ENCODE peak calls at places on chromosomes 6 and 20, in seven cellular contexts. One of them, this sample, is unnamed.

GRCh38 chr20:60501048-60501447 is 542.8 kb downstream of the CDH26 start:
- DNase-seq in cardiac fibroblast: no peak
- DNase-seq in stimulated activated CD4-positive, alpha-beta T cell treated with anti-CD3 and anti-CD28 coated beads, Interleukin-15, amount 100 ng/mL, for 1 hour: no peak
- DNase-seq in type B pancreatic cell: no peak
- DNase-seq in H54: no peak
- DNase-seq in body of pancreas: no peak
- DNase-seq in fibroblast of lung: no peak
- DNase-seq in this sample: no peak

GRCh38 chr6:2810092-2810671 is 31.5 kb downstream of the SERPINB1 start:
- DNase-seq in cardiac fibroblast: no peak
- DNase-seq in stimulated activated CD4-positive, alpha-beta T cell treated with anti-CD3 and anti-CD28 coated beads, Interleukin-15, amount 100 ng/mL, for 1 hour: no peak
- DNase-seq in type B pancreatic cell: no peak
- DNase-seq in H54: no peak
- DNase-seq in body of pancreas: peak
- DNase-seq in fibroblast of lung: no peak
- DNase-seq in this sample: no peak

GRCh38 chr6:79045966-79046365 is 32.1 kb downstream of the PHIP start:
- DNase-seq in cardiac fibroblast: no peak
- DNase-seq in stimulated activated CD4-positive, alpha-beta T cell treated with anti-CD3 and anti-CD28 coated beads, Interleukin-15, amount 100 ng/mL, for 1 hour: no peak
- DNase-seq in type B pancreatic cell: no peak
- DNase-seq in H54: no peak
- DNase-seq in body of pancreas: no peak
- DNase-seq in fibroblast of lung: no peak
- DNase-seq in this sample: no peak

GRCh38 chr20:62164879-62165761 is 17.7 kb upstream of the MTG2 start:
- DNase-seq in cardiac fibroblast: no peak
- DNase-seq in stimulated activated CD4-positive, alpha-beta T cell treated with anti-CD3 and anti-CD28 coated beads, Interleukin-15, amount 100 ng/mL, for 1 hour: no peak
- DNase-seq in type B pancreatic cell: no peak
- DNase-seq in H54: no peak
- DNase-seq in body of pancreas: no peak
- DNase-seq in fibroblast of lung: no peak
- DNase-seq in this sample: no peak

GRCh38 chr6:153511896-153512496 is 380.9 kb upstream of the RGS17 start:
- DNase-seq in cardiac fibroblast: peak
- DNase-seq in stimulated activated CD4-positive, alpha-beta T cell treated with anti-CD3 and anti-CD28 coated beads, Interleukin-15, amount 100 ng/mL, for 1 hour: no peak
- DNase-seq in type B pancreatic cell: no peak
- DNase-seq in H54: peak
- DNase-seq in body of pancreas: no peak
- DNase-seq in fibroblast of lung: peak
- DNase-seq in this sample: no peak

GRCh38 chr6:61640463-61640862 is 645.6 kb downstream of the KHDRBS2 start:
- DNase-seq in cardiac fibroblast: no peak
- DNase-seq in stimulated activated CD4-positive, alpha-beta T cell treated with anti-CD3 and anti-CD28 coated beads, Interleukin-15, amount 100 ng/mL, for 1 hour: no peak
- DNase-seq in type B pancreatic cell: no peak
- DNase-seq in H54: no peak
- DNase-seq in body of pancreas: no peak
- DNase-seq in fibroblast of lung: no peak
- DNase-seq in this sample: no peak

GRCh38 chr6:19342616-19343015 is 494.6 kb upstream of the ID4 start:
- DNase-seq in cardiac fibroblast: peak
- DNase-seq in stimulated activated CD4-positive, alpha-beta T cell treated with anti-CD3 and anti-CD28 coated beads, Interleukin-15, amount 100 ng/mL, for 1 hour: no peak
- DNase-seq in type B pancreatic cell: no peak
- DNase-seq in H54: no peak
- DNase-seq in body of pancreas: no peak
- DNase-seq in fibroblast of lung: peak
- DNase-seq in this sample: no peak

GRCh38 chr6:37602360-37602759 is 95.3 kb downstream of the MDGA1 start:
- DNase-seq in cardiac fibroblast: peak
- DNase-seq in stimulated activated CD4-positive, alpha-beta T cell treated with anti-CD3 and anti-CD28 coated beads, Interleukin-15, amount 100 ng/mL, for 1 hour: no peak
- DNase-seq in type B pancreatic cell: no peak
- DNase-seq in H54: no peak
- DNase-seq in body of pancreas: no peak
- DNase-seq in fibroblast of lung: peak
- DNase-seq in this sample: no peak

GRCh38 chr6:31007694-31008093 is 2.6 kb upstream of the MUC22 start:
- DNase-seq in cardiac fibroblast: peak
- DNase-seq in stimulated activated CD4-positive, alpha-beta T cell treated with anti-CD3 and anti-CD28 coated beads, Interleukin-15, amount 100 ng/mL, for 1 hour: no peak
- DNase-seq in type B pancreatic cell: no peak
- DNase-seq in H54: peak
- DNase-seq in body of pancreas: no peak
- DNase-seq in fibroblast of lung: peak
- DNase-seq in this sample: no peak

GRCh38 chr6:109073344-109074235 is 21.1 kb downstream of the SESN1 start:
- DNase-seq in cardiac fibroblast: peak
- DNase-seq in stimulated activated CD4-positive, alpha-beta T cell treated with anti-CD3 and anti-CD28 coated beads, Interleukin-15, amount 100 ng/mL, for 1 hour: no peak
- DNase-seq in type B pancreatic cell: no peak
- DNase-seq in H54: no peak
- DNase-seq in body of pancreas: no peak
- DNase-seq in fibroblast of lung: peak
- DNase-seq in this sample: no peak

GRCh38 chr6:32637219-32637880 is at the start of gene HLA-DQA1:
- DNase-seq in cardiac fibroblast: no peak
- DNase-seq in stimulated activated CD4-positive, alpha-beta T cell treated with anti-CD3 and anti-CD28 coated beads, Interleukin-15, amount 100 ng/mL, for 1 hour: no peak
- DNase-seq in type B pancreatic cell: no peak
- DNase-seq in H54: no peak
- DNase-seq in body of pancreas: no peak
- DNase-seq in fibroblast of lung: no peak
- DNase-seq in this sample: no peak

GRCh38 chr20:25281541-25281991 is 33.7 kb downstream of the PYGB start:
- DNase-seq in cardiac fibroblast: no peak
- DNase-seq in stimulated activated CD4-positive, alpha-beta T cell treated with anti-CD3 and anti-CD28 coated beads, Interleukin-15, amount 100 ng/mL, for 1 hour: no peak
- DNase-seq in type B pancreatic cell: no peak
- DNase-seq in H54: no peak
- DNase-seq in body of pancreas: peak
- DNase-seq in fibroblast of lung: no peak
- DNase-seq in this sample: peak

GRCh38 chr6:21277601-21278043 is 315.9 kb upstream of the SOX4 start:
- DNase-seq in cardiac fibroblast: no peak
- DNase-seq in stimulated activated CD4-positive, alpha-beta T cell treated with anti-CD3 and anti-CD28 coated beads, Interleukin-15, amount 100 ng/mL, for 1 hour: no peak
- DNase-seq in type B pancreatic cell: no peak
- DNase-seq in H54: no peak
- DNase-seq in body of pancreas: no peak
- DNase-seq in fibroblast of lung: no peak
- DNase-seq in this sample: no peak

GRCh38 chr20:53270792-53271375 is 298.7 kb downstream of the TSHZ2 start:
- DNase-seq in cardiac fibroblast: no peak
- DNase-seq in stimulated activated CD4-positive, alpha-beta T cell treated with anti-CD3 and anti-CD28 coated beads, Interleukin-15, amount 100 ng/mL, for 1 hour: no peak
- DNase-seq in type B pancreatic cell: no peak
- DNase-seq in H54: no peak
- DNase-seq in body of pancreas: no peak
- DNase-seq in fibroblast of lung: no peak
- DNase-seq in this sample: no peak

GRCh38 chr6:170267688-170268087 is 23.2 kb downstream of the DLL1 start:
- DNase-seq in cardiac fibroblast: no peak
- DNase-seq in stimulated activated CD4-positive, alpha-beta T cell treated with anti-CD3 and anti-CD28 coated beads, Interleukin-15, amount 100 ng/mL, for 1 hour: no peak
- DNase-seq in type B pancreatic cell: no peak
- DNase-seq in H54: no peak
- DNase-seq in body of pancreas: no peak
- DNase-seq in fibroblast of lung: no peak
- DNase-seq in this sample: no peak

GRCh38 chr20:43940518-43941225 is 26.0 kb downstream of the TOX2 start:
- DNase-seq in cardiac fibroblast: no peak
- DNase-seq in stimulated activated CD4-positive, alpha-beta T cell treated with anti-CD3 and anti-CD28 coated beads, Interleukin-15, amount 100 ng/mL, for 1 hour: no peak
- DNase-seq in type B pancreatic cell: no peak
- DNase-seq in H54: no peak
- DNase-seq in body of pancreas: no peak
- DNase-seq in fibroblast of lung: no peak
- DNase-seq in this sample: no peak

GRCh38 chr20:23033918-23034317 is 1.2 kb upstream of the SSTR4 start:
- DNase-seq in cardiac fibroblast: no peak
- DNase-seq in stimulated activated CD4-positive, alpha-beta T cell treated with anti-CD3 and anti-CD28 coated beads, Interleukin-15, amount 100 ng/mL, for 1 hour: no peak
- DNase-seq in type B pancreatic cell: no peak
- DNase-seq in H54: no peak
- DNase-seq in body of pancreas: no peak
- DNase-seq in fibroblast of lung: no peak
- DNase-seq in this sample: no peak

GRCh38 chr6:102553214-102553613 is 1159.7 kb downstream of the GRIK2 start:
- DNase-seq in cardiac fibroblast: no peak
- DNase-seq in stimulated activated CD4-positive, alpha-beta T cell treated with anti-CD3 and anti-CD28 coated beads, Interleukin-15, amount 100 ng/mL, for 1 hour: no peak
- DNase-seq in type B pancreatic cell: no peak
- DNase-seq in H54: no peak
- DNase-seq in body of pancreas: no peak
- DNase-seq in fibroblast of lung: no peak
- DNase-seq in this sample: no peak

GRCh38 chr6:166556871-166557322 is 29.6 kb downstream of the RAMACL start:
- DNase-seq in cardiac fibroblast: peak
- DNase-seq in stimulated activated CD4-positive, alpha-beta T cell treated with anti-CD3 and anti-CD28 coated beads, Interleukin-15, amount 100 ng/mL, for 1 hour: no peak
- DNase-seq in type B pancreatic cell: no peak
- DNase-seq in H54: peak
- DNase-seq in body of pancreas: peak
- DNase-seq in fibroblast of lung: peak
- DNase-seq in this sample: peak

This sample was measured in right lobe of liver.